ENCODE peak calls at places on chromosome 10, in six cellular contexts. B, K, T, S, Y and X are unnamed samples.

GRCh38 chr10:29055091-29055490 is 233.8 kb upstream of the LYZL1 start:
- DNase-seq in K (no peak), S (no peak), T (no peak), Y (no peak), B (no peak), X (no peak)

GRCh38 chr10:90138844-90139243 is 437.5 kb downstream of the KIF20B start:
- DNase-seq in B (no peak), S (no peak), Y (no peak), T (no peak), K (no peak), X (peak; percentile 8)

GRCh38 chr10:50431791-50432190 is 180.5 kb upstream of the ASAH2 start:
- DNase-seq in S (no peak), T (peak; percentile 55), Y (peak; percentile 87), K (no peak), B (no peak), X (no peak)

GRCh38 chr10:111076191-111076681 is 593 bp upstream of the ADRA2A start:
- DNase-seq in Y (peak; percentile 45), S (peak; percentile 66), B (no peak), K (no peak), T (peak; percentile 75), X (peak; percentile 58)

GRCh38 chr10:129097776-129098175 is 369.3 kb upstream of the MGMT start:
- DNase-seq in K (no peak), T (no peak), B (no peak), Y (no peak), S (no peak), X (no peak)

GRCh38 chr10:121525276-121526039 is 72.8 kb downstream of the FGFR2 start:
- DNase-seq in B (no peak), Y (no peak), K (peak; percentile 25), S (no peak), T (peak; percentile 68), X (no peak)

GRCh38 chr10:61949687-61950086 is 48.2 kb downstream of the ARID5B start:
- DNase-seq in K (no peak), T (no peak), B (no peak), S (no peak), Y (no peak), X (no peak)

GRCh38 chr10:69861251-69862240 is 59.8 kb downstream of the COL13A1 start:
- DNase-seq in T (peak; percentile 93), S (no peak), B (no peak), K (peak; percentile 46), Y (peak; percentile 82), X (peak; percentile 42)

GRCh38 chr10:86376403-86376802 is 9.8 kb upstream of the GRID1 start:
- DNase-seq in T (no peak), Y (no peak), K (no peak), B (no peak), S (no peak), X (no peak)

GRCh38 chr10:82628373-82628772 is 753.4 kb downstream of the NRG3 start:
- DNase-seq in B (no peak), K (no peak), S (no peak), T (peak; percentile 2), Y (no peak), X (no peak)

GRCh38 chr10:11468126-11468742 is 143.2 kb downstream of the USP6NL start:
- DNase-seq in T (peak; percentile 78), S (no peak), K (no peak), B (no peak), Y (no peak), X (no peak)

GRCh38 chr10:27701971-27702537 is 43.6 kb downstream of the MKX start:
- DNase-seq in B (no peak), K (no peak), T (peak; percentile 58), S (no peak), Y (no peak), X (peak; percentile 68)

GRCh38 chr10:47369251-47369894 is 14.7 kb downstream of the ZNF488 start:
- DNase-seq in T (no peak), B (no peak), S (no peak), Y (no peak), K (no peak), X (no peak)

GRCh38 chr10:120493411-120494312 is 36.6 kb downstream of the PLPP4 start:
- DNase-seq in B (no peak), S (no peak), Y (no peak), K (no peak), T (no peak), X (no peak)

GRCh38 chr10:34955391-34955790 is 134.8 kb downstream of the CUL2 start:
- DNase-seq in S (no peak), T (peak; percentile 71), Y (peak; percentile 63), B (no peak), K (no peak), X (no peak)

GRCh38 chr10:124827474-124827873 is 25.9 kb downstream of the ABRAXAS2 start:
- DNase-seq in T (peak; percentile 10), K (no peak), B (no peak), S (no peak), Y (peak; percentile 24), X (no peak)

GRCh38 chr10:83983578-83984255 is 155.6 kb upstream of the GHITM start:
- DNase-seq in K (no peak), T (no peak), Y (no peak), B (no peak), S (no peak), X (peak; percentile 69)

GRCh38 chr10:974785-975074 is 13.5 kb upstream of the GTPBP4 start:
- DNase-seq in S (no peak), T (no peak), B (no peak), Y (no peak), K (no peak), X (no peak)